ENCODE peak calls at places on chromosomes 11 and 22, in five cellular contexts. C is brain microvascular endothelial cell, L is right cardiac atrium, T is spleen, M is psoas muscle. A is an unnamed sample.
A peak's percentile ranks its signal among the peaks of the same experiment; 100 is the strongest.

GRCh38 chr11:108929241-108929640 is 264.4 kb downstream of the DDX10 start:
- DNase-seq in C (peak; percentile 91), L (no peak), T (no peak), M (no peak), A (no peak)

GRCh38 chr22:40204331-40205116 is 26.8 kb downstream of the TNRC6B start:
- DNase-seq in C (peak; percentile 52), L (peak; percentile 29), T (no peak), M (peak; percentile 34), A (no peak)

GRCh38 chr11:62611705-62612365 is 740 bp downstream of the EML3 start:
- DNase-seq in C (no peak), L (peak; percentile 82), T (peak; percentile 84), M (peak; percentile 60), A (peak; percentile 70)

GRCh38 chr11:6319879-6320410 is 356 bp downstream of the CAVIN3 start:
- DNase-seq in C (peak; percentile 91), L (peak; percentile 95), T (peak; percentile 83), M (peak; percentile 86), A (peak; percentile 95)

GRCh38 chr11:131661137-131661536 is 290.7 kb downstream of the NTM start:
- DNase-seq in C (no peak), L (no peak), T (no peak), M (no peak), A (no peak)

GRCh38 chr11:77813256-77813655 is 7.3 kb downstream of the RSF1 start:
- DNase-seq in C (no peak), L (no peak), T (no peak), M (no peak), A (no peak)

GRCh38 chr11:30225642-30226041 is 5.2 kb upstream of the FSHB start:
- DNase-seq in C (no peak), L (no peak), T (no peak), M (no peak), A (no peak)

GRCh38 chr22:39359659-39360195 is 9.9 kb downstream of the SYNGR1 start:
- DNase-seq in C (no peak), L (no peak), T (no peak), M (no peak), A (no peak)

GRCh38 chr11:14359573-14360031 is 619 bp upstream of the RRAS2 start:
- DNase-seq in C (no peak), L (no peak), T (no peak), M (no peak), A (no peak)

DNA sequence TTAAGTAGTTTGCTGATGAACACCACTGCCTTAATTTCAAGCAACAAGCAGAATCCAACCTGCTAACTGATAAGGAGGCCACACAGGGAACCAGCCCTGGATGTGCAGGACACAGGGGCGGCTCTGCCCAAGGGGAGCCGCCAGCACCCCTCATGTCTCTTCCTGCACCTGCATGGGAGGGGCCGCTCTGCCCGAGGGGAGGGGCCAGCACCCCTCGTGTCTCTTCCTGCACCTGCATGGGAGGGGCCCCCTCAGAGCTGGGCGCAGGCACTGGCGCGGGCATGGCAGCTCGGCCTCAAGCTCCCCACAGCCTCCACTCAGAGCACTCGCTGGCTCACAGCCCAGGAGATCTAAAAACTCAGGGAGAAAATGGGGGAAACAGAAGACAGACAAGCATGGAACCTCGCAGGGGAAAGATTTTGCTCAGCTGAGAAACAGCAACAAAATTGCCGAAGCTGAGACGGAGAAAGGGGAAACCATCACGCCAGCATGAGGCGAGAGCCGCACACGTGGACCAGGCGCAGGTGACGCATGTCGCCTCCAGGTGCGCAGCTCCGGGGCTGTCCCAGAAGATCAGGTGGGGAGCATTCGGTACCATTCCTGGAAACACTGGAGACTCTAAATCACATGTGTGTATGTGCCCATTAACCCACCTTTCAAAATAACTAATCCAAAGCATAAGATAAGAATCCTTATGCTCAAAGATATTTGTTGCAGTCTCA is 121.9 kb downstream of the BRD1 start:
- DNase-seq in C (no peak), L (no peak), T (peak; percentile 59), M (no peak), A (no peak)
- H3K27me3 ChIP-seq in C (no peaks in the 10 kb centered on the region), L (no peaks in the 10 kb centered on the region), T (peaks cover 4% of the 10 kb centered on the region), M (no peaks in the 10 kb centered on the region), A (peaks cover 40% of the 10 kb centered on the region)

GRCh38 chr22:19764050-19764593 is 3.5 kb downstream of the TBX1 start:
- DNase-seq in C (no peak), L (no peak), T (no peak), M (no peak), A (no peak)
- H3K27me3 ChIP-seq in C (peaks cover 79% of the 10 kb centered on the region), L (no peaks in the 10 kb centered on the region), T (peaks cover 7% of the 10 kb centered on the region), M (no peaks in the 10 kb centered on the region), A (peaks cover 91% of the 10 kb centered on the region)

GRCh38 chr22:19754701-19755144 is 5.9 kb upstream of the TBX1 start:
- DNase-seq in C (no peak), L (no peak), T (no peak), M (no peak), A (no peak)
- H3K27me3 ChIP-seq in C (peaks cover 73% of the 10 kb centered on the region), L (no peaks in the 10 kb centered on the region), T (peaks cover 18% of the 10 kb centered on the region), M (no peaks in the 10 kb centered on the region), A (peaks cover 90% of the 10 kb centered on the region)

DNA sequence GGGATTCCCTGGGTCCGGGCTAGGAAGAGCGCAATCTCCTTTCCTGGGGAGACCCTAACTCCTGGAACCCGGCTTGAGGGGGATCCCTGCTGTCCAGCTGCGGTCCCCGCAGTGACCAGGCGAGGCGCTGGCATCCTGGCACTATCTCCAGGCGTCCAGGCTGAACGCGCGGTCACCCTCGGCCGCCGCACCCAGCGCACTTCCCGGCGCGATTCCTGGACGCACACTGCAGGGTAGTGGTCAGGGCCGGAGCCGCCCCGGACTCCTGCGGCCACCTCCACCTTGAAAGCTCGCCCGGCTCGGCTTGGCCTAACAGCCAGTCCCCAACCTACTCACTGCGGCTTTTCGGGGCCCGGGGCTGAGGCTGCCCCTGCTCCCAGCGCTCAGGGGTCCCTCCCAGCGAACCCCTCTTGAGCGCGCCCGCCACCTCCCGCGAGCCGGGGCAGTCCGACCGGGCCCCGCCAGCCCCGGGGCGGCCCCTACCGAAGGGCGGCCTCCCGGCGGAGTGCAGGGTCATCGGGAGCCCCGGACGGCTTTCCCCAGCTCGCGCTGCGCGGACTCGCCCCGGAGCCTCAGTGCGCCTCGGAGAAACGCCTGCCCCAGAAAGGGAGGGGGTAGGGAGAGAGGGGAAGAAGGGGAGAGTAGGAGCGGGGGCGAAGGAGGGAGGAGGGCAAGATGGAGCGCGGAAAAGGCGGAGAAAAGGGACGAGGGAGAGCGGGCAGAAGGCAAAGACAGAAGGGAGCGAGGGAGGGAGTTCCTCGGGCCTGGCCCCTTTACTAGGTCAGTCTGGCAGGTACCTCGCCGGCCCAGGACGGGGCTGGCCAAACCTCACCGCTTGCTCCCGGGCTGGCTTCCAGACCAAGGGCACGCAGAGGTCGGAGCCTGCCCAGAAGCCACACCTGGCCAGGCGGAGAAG is 1.0 kb downstream of the POU2AF3 start:
- DNase-seq in C (peak; percentile 11), L (peak; percentile 67), T (peak; percentile 81), M (peak; percentile 73), A (peak; percentile 80)
- H3K27me3 ChIP-seq in C (peaks cover 12% of the 10 kb centered on the region), L (no peaks in the 10 kb centered on the region), T (no peaks in the 10 kb centered on the region), M (no peaks in the 10 kb centered on the region), A (peaks cover 16% of the 10 kb centered on the region)

GRCh38 chr11:2195756-2196088 is 24.1 kb upstream of the TH start:
- DNase-seq in C (no peak), L (no peak), T (no peak), M (no peak), A (no peak)

GRCh38 chr11:2194877-2195755 is 23.5 kb upstream of the TH start:
- DNase-seq in C (peak; percentile 9), L (no peak), T (no peak), M (no peak), A (peak; percentile 63)

GRCh38 chr11:2190670-2191471 is 19.3 kb upstream of the TH start:
- DNase-seq in C (no peak), L (no peak), T (no peak), M (no peak), A (peak; percentile 66)

GRCh38 chr11:2192435-2192834 is 20.8 kb upstream of the TH start:
- DNase-seq in C (no peak), L (no peak), T (no peak), M (no peak), A (no peak)

DNA sequence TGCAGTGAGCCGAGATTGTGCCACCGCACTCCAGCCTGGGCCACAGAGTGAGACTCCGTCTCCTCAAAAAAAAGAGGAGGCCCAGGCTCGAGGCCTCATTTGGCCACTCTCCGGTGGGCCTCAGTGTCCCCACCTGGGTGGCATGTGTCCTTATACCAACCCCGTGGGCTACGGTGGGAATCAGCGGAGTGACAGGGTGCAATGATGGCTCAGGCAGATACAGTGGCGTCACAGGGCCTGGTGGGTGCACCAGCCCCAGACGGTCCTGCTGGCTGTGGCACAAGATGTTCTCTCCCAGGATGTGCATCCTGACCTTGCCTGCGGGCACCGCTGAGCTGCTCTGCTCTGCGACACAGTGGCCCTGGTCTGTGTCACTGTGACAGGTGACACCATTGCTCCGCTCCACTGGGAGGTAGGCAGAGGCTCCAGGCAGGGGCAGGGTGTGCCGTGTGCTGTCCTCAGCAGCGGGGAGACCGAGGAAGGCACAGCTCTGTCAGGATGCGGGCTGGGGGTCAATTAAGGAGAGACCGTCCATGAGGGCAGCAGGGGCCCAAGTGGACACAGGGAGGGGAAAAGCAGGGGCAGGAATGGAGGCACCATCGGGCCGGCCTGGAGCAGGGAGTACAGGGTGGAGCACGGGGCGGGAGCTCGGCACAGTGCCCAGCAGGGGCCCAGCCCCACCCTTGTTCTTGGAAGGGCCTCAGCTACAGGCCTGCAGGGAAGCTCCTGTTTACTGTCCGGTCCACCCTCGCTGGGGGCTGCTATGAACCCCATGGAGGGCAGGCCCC is 21.7 kb upstream of the TH start:
- DNase-seq in C (no peak), L (no peak), T (no peak), M (no peak), A (no peak)
- H3K27me3 ChIP-seq in C (peaks cover 14% of the 10 kb centered on the region), L (no peaks in the 10 kb centered on the region), T (no peaks in the 10 kb centered on the region), M (no peaks in the 10 kb centered on the region), A (peaks cover 19% of the 10 kb centered on the region)

GRCh38 chr11:120260616-120261015 is 20.7 kb downstream of the POU2F3 start:
- DNase-seq in C (no peak), L (no peak), T (peak; percentile 23), M (no peak), A (no peak)
- H3K27me3 ChIP-seq in C (peaks cover 16% of the 10 kb centered on the region), L (no peaks in the 10 kb centered on the region), T (no peaks in the 10 kb centered on the region), M (peaks cover 4% of the 10 kb centered on the region), A (peaks cover 11% of the 10 kb centered on the region)

GRCh38 chr11:1194977-1195689 is 27.7 kb upstream of the MUC5B start:
- DNase-seq in C (no peak), L (no peak), T (peak; percentile 67), M (peak; percentile 9), A (peak; percentile 28)
- H3K27me3 ChIP-seq in C (no peaks in the 10 kb centered on the region), L (no peaks in the 10 kb centered on the region), T (no peaks in the 10 kb centered on the region), M (no peaks in the 10 kb centered on the region), A (peaks cover 45% of the 10 kb centered on the region)